ENCODE peak calls at places on chromosomes 11 and 22, in five cellular contexts. R, C, H, V and S are unnamed samples.

GRCh38 chr22:39478461-39478860 is 21.6 kb downstream of the MGAT3 start:
- DNase-seq in R (no peak), C (no peak), H (no peak), V (peak), S (no peak)

GRCh38 chr11:101022256-101022655 is 107.4 kb downstream of the PGR start:
- DNase-seq in R (no peak), C (no peak), H (no peak), V (no peak), S (no peak)

GRCh38 chr11:110148775-110149744 is 55.9 kb downstream of the ZC3H12C start:
- DNase-seq in R (no peak), C (no peak), H (no peak), V (peak), S (no peak)

GRCh38 chr11:128284634-128285033 is 302.7 kb downstream of the ETS1 start:
- DNase-seq in R (no peak), C (no peak), H (no peak), V (no peak), S (no peak)

GRCh38 chr11:119729581-119730346 is 764 bp upstream of the NECTIN1 start:
- DNase-seq in R (peak), C (peak), H (no peak), V (peak), S (no peak)

GRCh38 chr11:64760759-64761417 is 1.1 kb upstream of the PYGM start:
- DNase-seq in R (no peak), C (no peak), H (no peak), V (no peak), S (peak)

GRCh38 chr11:118215262-118215661 is 9.5 kb downstream of the JAML start:
- DNase-seq in R (no peak), C (no peak), H (no peak), V (no peak), S (no peak)

GRCh38 chr11:102325088-102325487 is 7.8 kb downstream of the BIRC3 start:
- DNase-seq in R (no peak), C (no peak), H (no peak), V (no peak), S (no peak)

GRCh38 chr11:2287102-2287501 is 14.6 kb downstream of the C11orf21 start:
- DNase-seq in R (no peak), C (peak), H (no peak), V (no peak), S (no peak)
- H3K27ac ChIP-seq in R (no peak), C (peak), H (no peak), V (no peak), S (no peak)

GRCh38 chr22:50169181-50169759 is 1.3 kb upstream of the PANX2 start:
- DNase-seq in R (no peak), C (no peak), H (no peak), V (peak), S (no peak)

GRCh38 chr22:50170453-50171318 is at the start of gene PANX2:
- DNase-seq in R (no peak), C (no peak), H (no peak), V (peak), S (no peak)

GRCh38 chr22:50171319-50171964 is 911 bp downstream of the PANX2 start:
- DNase-seq in R (no peak), C (no peak), H (no peak), V (no peak), S (no peak)

GRCh38 chr22:50167689-50168489 is 2.6 kb upstream of the PANX2 start:
- DNase-seq in R (no peak), C (no peak), H (no peak), V (no peak), S (no peak)

GRCh38 chr22:50169774-50170341 is 673 bp upstream of the PANX2 start:
- DNase-seq in R (no peak), C (no peak), H (no peak), V (peak), S (no peak)
- H3K27ac ChIP-seq in R (no peak), C (no peak), H (no peak), V (no peak), S (no peak)

DNA sequence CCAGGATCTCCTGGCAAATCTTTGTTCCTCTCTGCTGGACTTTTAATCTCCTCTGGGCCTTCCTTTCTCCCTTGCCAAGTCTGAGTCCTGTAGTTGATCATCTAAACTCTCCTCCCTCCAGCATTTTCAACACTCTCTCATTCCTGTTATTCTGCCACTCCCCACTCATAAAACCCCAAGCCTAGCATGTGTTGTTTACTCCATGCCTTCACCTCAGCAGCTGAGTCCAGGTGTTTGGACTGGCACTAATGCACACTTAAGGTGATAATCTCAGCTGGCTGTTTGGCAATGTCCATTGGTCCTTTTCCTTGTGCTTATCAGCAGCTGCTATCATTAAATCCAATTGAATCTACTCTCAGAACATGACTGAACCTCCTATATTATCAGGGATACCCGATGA is 876.8 kb upstream of the TENM4 start:
- DNase-seq in R (no peak), C (no peak), H (no peak), V (no peak), S (no peak)
- H3K27ac ChIP-seq in R (no peak), C (no peak), H (no peak), V (no peak), S (no peak)

DNA sequence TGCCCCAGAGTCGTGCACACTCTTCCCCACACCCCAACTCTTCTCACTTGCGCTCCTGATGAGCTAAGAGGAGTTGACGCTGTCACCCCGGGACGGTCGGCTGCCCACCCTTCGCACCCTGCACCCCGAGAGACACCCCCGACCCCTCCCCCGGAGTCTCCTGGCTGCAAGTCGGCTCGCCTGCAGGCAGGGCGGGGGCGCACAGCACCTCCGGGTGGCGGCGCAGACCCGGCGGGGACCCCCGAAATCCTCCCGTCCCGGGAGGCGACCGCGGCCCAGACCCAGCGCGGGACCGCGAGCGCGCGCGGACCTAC is 366 bp downstream of the RAB3IL1 start:
- DNase-seq in R (no peak), C (no peak), H (no peak), V (no peak), S (no peak)
- H3K27ac ChIP-seq in R (no peak), C (peak), H (no peak), V (no peak), S (peak)

GRCh38 chr11:66292543-66293332 is 1.0 kb downstream of the TMEM151A start:
- DNase-seq in R (no peak), C (no peak), H (no peak), V (no peak), S (no peak)

GRCh38 chr11:66291303-66291705 is 390 bp upstream of the TMEM151A start:
- DNase-seq in R (no peak), C (no peak), H (no peak), V (no peak), S (no peak)

GRCh38 chr11:66293352-66293751 is 1.7 kb downstream of the TMEM151A start:
- DNase-seq in R (no peak), C (no peak), H (no peak), V (no peak), S (no peak)

GRCh38 chr11:66290332-66290629 is 1.3 kb upstream of the YIF1A start:
- DNase-seq in R (no peak), C (no peak), H (no peak), V (no peak), S (no peak)

GRCh38 chr11:66291706-66292542 is at the start of gene TMEM151A:
- DNase-seq in R (no peak), C (no peak), H (no peak), V (peak), S (no peak)
- H3K27ac ChIP-seq in R (no peak), C (no peak), H (no peak), V (no peak), S (no peak)

DNA sequence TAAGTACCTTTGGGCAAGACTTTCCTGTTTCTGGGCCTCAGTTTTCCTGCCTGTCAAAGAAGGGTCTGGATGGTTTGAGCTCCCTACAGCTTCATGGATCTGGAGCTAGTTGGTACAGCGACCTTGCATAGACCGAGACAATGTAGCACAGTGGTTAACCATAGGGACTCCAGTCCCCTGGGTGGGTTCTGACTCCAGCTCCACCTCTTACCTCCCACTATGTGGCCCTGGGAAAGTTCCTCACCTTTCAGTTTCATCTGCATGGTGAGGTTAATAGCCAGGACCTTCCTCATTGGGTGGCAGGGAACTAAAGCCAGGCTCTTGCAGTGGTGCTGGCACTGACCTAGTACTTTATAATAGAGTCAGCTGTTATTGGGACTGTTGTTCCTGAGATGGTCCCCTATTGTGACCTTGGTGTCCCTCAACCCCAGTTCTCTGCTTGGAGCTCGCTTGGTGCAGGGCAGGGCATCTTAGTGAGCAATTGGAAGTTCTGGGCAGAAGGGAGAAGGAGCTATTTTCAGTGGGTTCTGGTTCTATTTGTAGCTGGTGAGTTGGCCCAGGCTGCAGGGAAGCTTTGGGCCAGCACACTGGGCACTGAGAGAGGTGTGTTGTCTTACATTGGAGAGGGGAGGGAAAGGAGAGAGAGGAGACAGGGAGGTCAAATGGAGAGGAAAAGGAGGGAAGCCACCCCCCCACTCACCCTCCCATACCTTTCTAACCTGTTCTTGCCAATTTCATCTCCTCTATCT is 10.7 kb upstream of the MTMR3 start:
- DNase-seq in R (no peak), C (no peak), H (no peak), V (no peak), S (peak)
- H3K27ac ChIP-seq in R (no peak), C (no peak), H (no peak), V (no peak), S (peak)